ENCODE peak calls at places on chromosomes 3 and 15, in nine cellular contexts. K is dermis blood vessel endothelial cell, L is neural progenitor cell, T is glomerular endothelial cell, S is HTR-8/SVneo, Q is H1, I is fibroblast of gingiva, J is T-cell, C is WTC11. D is an unnamed sample.

GRCh38 chr15:62977952-62978811 is 64.4 kb upstream of the TPM1 start:
- DNase-seq in K (peak), L (no peak), T (no peak), S (peak), Q (no peak), I (peak), J (no peak), C (no peak), D (no peak)

GRCh38 chr15:85474700-85475316 is 94.4 kb downstream of the AKAP13 start:
- DNase-seq in K (no peak), L (no peak), T (no peak), S (no peak), Q (no peak), I (no peak), J (no peak), C (no peak), D (no peak)

GRCh38 chr3:87627316-87627715 is 350.9 kb upstream of the POU1F1 start:
- DNase-seq in K (no peak), L (no peak), T (no peak), S (no peak), Q (no peak), I (no peak), J (no peak), C (no peak), D (no peak)

GRCh38 chr3:66473637-66474036 is 27.2 kb downstream of the LRIG1 start:
- DNase-seq in K (peak), L (no peak), T (no peak), S (no peak), Q (no peak), I (no peak), J (no peak), C (no peak), D (no peak)

GRCh38 chr3:118628704-118629341 is 405.8 kb downstream of the IGSF11 start:
- DNase-seq in K (peak), L (peak), T (peak), S (peak), Q (peak), I (peak), J (no peak), C (peak), D (peak)

GRCh38 chr3:133994166-133994910 is 35.4 kb downstream of the SLCO2A1 start:
- DNase-seq in K (no peak), L (no peak), T (no peak), S (no peak), Q (no peak), I (no peak), J (no peak), C (no peak), D (no peak)

GRCh38 chr3:151911462-151911861 is 38.0 kb downstream of the SUCNR1 start:
- DNase-seq in K (no peak), L (no peak), T (no peak), S (no peak), Q (no peak), I (no peak), J (no peak), C (no peak), D (no peak)

GRCh38 chr15:57769266-57769665 is 62.8 kb downstream of the POLR2M start:
- DNase-seq in K (peak), L (no peak), T (no peak), S (no peak), Q (no peak), I (peak), J (no peak), C (no peak), D (no peak)

GRCh38 chr15:31333820-31334219 is 7.2 kb downstream of the KLF13 start:
- DNase-seq in K (no peak), L (no peak), T (no peak), S (no peak), Q (no peak), I (no peak), J (no peak), C (no peak), D (no peak)

GRCh38 chr3:189569473-189569872 is 61.7 kb upstream of the TP63 start:
- DNase-seq in K (no peak), L (no peak), T (no peak), S (no peak), Q (no peak), I (no peak), J (no peak), C (no peak), D (no peak)

GRCh38 chr15:99345832-99346462 is 94.7 kb downstream of the LRRC28 start:
- DNase-seq in K (no peak), L (no peak), T (no peak), S (no peak), Q (no peak), I (no peak), J (no peak), C (no peak), D (no peak)

GRCh38 chr3:122828281-122828680 is 33.4 kb downstream of the SLC49A4 start:
- DNase-seq in K (no peak), L (no peak), T (no peak), S (no peak), Q (no peak), I (no peak), J (no peak), C (no peak), D (no peak)

GRCh38 chr3:87145553-87145952 is 81.6 kb upstream of the CHMP2B start:
- DNase-seq in K (no peak), L (peak), T (no peak), S (no peak), Q (peak), I (no peak), J (no peak), C (peak), D (no peak)

GRCh38 chr15:92455271-92455670 is 61.6 kb downstream of the ST8SIA2 start:
- DNase-seq in K (no peak), L (peak), T (no peak), S (no peak), Q (no peak), I (no peak), J (no peak), C (no peak), D (no peak)

GRCh38 chr15:39411102-39411989 is 169.5 kb upstream of the THBS1 start:
- DNase-seq in K (no peak), L (no peak), T (no peak), S (no peak), Q (no peak), I (no peak), J (no peak), C (no peak), D (peak)

GRCh38 chr15:39495871-39496459 is 84.9 kb upstream of the THBS1 start:
- DNase-seq in K (no peak), L (no peak), T (no peak), S (no peak), Q (no peak), I (peak), J (no peak), C (no peak), D (no peak)

GRCh38 chr3:10198761-10199688 is 34.3 kb downstream of the IRAK2 start:
- DNase-seq in K (peak), L (no peak), T (no peak), S (no peak), Q (no peak), I (no peak), J (peak), C (no peak), D (no peak)

GRCh38 chr3:132276228-132276906 is 40.8 kb upstream of the ACP3 start:
- DNase-seq in K (no peak), L (no peak), T (no peak), S (no peak), Q (no peak), I (no peak), J (no peak), C (no peak), D (no peak)

GRCh38 chr15:23866832-23867231 is 179.7 kb upstream of the NDN start:
- DNase-seq in K (no peak), L (peak), T (no peak), S (no peak), Q (no peak), I (no peak), J (no peak), C (no peak), D (no peak)

GRCh38 chr3:57393957-57394356 is 101.5 kb upstream of the ASB14 start:
- DNase-seq in K (no peak), L (no peak), T (no peak), S (no peak), Q (no peak), I (no peak), J (no peak), C (no peak), D (no peak)

GRCh38 chr15:56052389-56053045 is 59.1 kb upstream of the NEDD4 start:
- DNase-seq in K (peak), L (peak), T (peak), S (peak), Q (no peak), I (peak), J (peak), C (no peak), D (no peak)

GRCh38 chr3:29773481-29773880 is 492.6 kb downstream of the RBMS3 start:
- DNase-seq in K (no peak), L (no peak), T (no peak), S (no peak), Q (no peak), I (no peak), J (no peak), C (peak), D (no peak)

GRCh38 chr3:165459111-165459510 is 262.9 kb upstream of the SLITRK3 start:
- DNase-seq in K (no peak), L (no peak), T (no peak), S (no peak), Q (no peak), I (no peak), J (no peak), C (no peak), D (no peak)

GRCh38 chr3:62605413-62606068 is 232.2 kb upstream of the FEZF2 start:
- DNase-seq in K (no peak), L (peak), T (no peak), S (no peak), Q (no peak), I (no peak), J (no peak), C (no peak), D (no peak)

GRCh38 chr3:101950985-101951733 is 101.8 kb downstream of the NFKBIZ start:
- DNase-seq in K (peak), L (no peak), T (no peak), S (no peak), Q (no peak), I (peak), J (no peak), C (no peak), D (no peak)

GRCh38 chr3:15875016-15875689 is 77.4 kb upstream of the ANKRD28 start:
- DNase-seq in K (no peak), L (no peak), T (no peak), S (peak), Q (no peak), I (peak), J (no peak), C (no peak), D (peak)

D was measured in retinal pigment epithelial cell.